ENCODE peak calls at places on chromosomes 13 and 19, in five cellular contexts. A is amygdala; Q is CD4-positive, alpha-beta T cell; B is NCI-H774; S is T-helper 2 cell. K is an unnamed sample.

GRCh38 chr19:48874309-48875135 is 2.3 kb downstream of the PPP1R15A start:
- DNase-seq in A (no peak), B (no peak), Q (no peak), S (peak; percentile 28), K (no peak)

GRCh38 chr19:55459950-55460657 is 1.3 kb downstream of the ISOC2 start:
- DNase-seq in A (no peak), B (no peak), Q (no peak), S (no peak), K (no peak)

GRCh38 chr13:40113644-40114304 is 458.3 kb downstream of the COG6 start:
- DNase-seq in A (no peak), S (no peak), Q (no peak), B (no peak), K (no peak)

GRCh38 chr19:38709671-38710415 is 34.4 kb downstream of the CAPN12 start:
- DNase-seq in B (no peak), S (no peak), A (no peak), Q (no peak), K (no peak)

GRCh38 chr13:79988573-79988972 is 352.4 kb downstream of the SPRY2 start:
- DNase-seq in A (no peak), Q (no peak), S (no peak), B (no peak), K (no peak)

GRCh38 chr19:45021971-45022370 is 16.9 kb upstream of the CLASRP start:
- DNase-seq in S (no peak), B (no peak), Q (no peak), A (no peak), K (no peak)

GRCh38 chr13:26440111-26440510 is 117.4 kb upstream of the WASF3 start:
- DNase-seq in B (no peak), Q (no peak), A (no peak), S (no peak), K (no peak)

GRCh38 chr19:4536798-4537197 is 1.8 kb upstream of the PLIN5 start:
- DNase-seq in Q (no peak), S (no peak), A (no peak), B (no peak), K (no peak)

GRCh38 chr13:102638741-102639140 is 42.0 kb downstream of the TPP2 start:
- DNase-seq in A (no peak), S (no peak), Q (no peak), B (no peak), K (no peak)

GRCh38 chr13:34458756-34459462 is 483.2 kb upstream of the NBEA start:
- DNase-seq in A (no peak), Q (no peak), S (no peak), B (no peak), K (no peak)

GRCh38 chr13:43942301-43942700 is 62.6 kb downstream of the LACC1 start:
- DNase-seq in B (no peak), Q (no peak), A (no peak), S (no peak), K (no peak)

GRCh38 chr13:24104723-24105122 is 55.8 kb upstream of the SPATA13 start:
- DNase-seq in B (no peak), S (no peak), Q (no peak), A (no peak), K (no peak)

GRCh38 chr13:95243207-95243606 is 58.0 kb downstream of the ABCC4 start:
- DNase-seq in A (no peak), B (no peak), S (no peak), Q (no peak), K (no peak)

GRCh38 chr19:32543107-32543900 is 37.7 kb upstream of the PDCD5 start:
- DNase-seq in B (no peak), S (no peak), A (no peak), Q (no peak), K (no peak)

GRCh38 chr19:17553256-17553655 is 2.2 kb upstream of the COLGALT1 start:
- DNase-seq in S (no peak), A (no peak), Q (no peak), B (no peak), K (no peak)

GRCh38 chr19:3608079-3608641 is 1.5 kb upstream of the TBXA2R start:
- DNase-seq in S (no peak), A (no peak), B (no peak), Q (no peak), K (no peak)

GRCh38 chr13:42551611-42552010 is 22.3 kb upstream of the TNFSF11 start:
- DNase-seq in Q (no peak), S (no peak), A (no peak), B (no peak), K (no peak)

GRCh38 chr19:43719378-43719868 is 3.5 kb downstream of the IRGC start:
- DNase-seq in Q (no peak), B (no peak), S (no peak), A (no peak), K (no peak)

GRCh38 chr13:75908137-75908536 is 272.0 kb downstream of the LMO7 start:
- DNase-seq in B (no peak), A (no peak), S (no peak), Q (no peak), K (no peak)

GRCh38 chr13:91664036-91664435 is 265.6 kb downstream of the GPC5 start:
- DNase-seq in S (no peak), B (no peak), A (no peak), Q (no peak), K (no peak)

GRCh38 chr13:31115616-31116015 is 46.1 kb downstream of the HSPH1 start:
- DNase-seq in A (no peak), S (no peak), Q (no peak), B (no peak), K (no peak)

GRCh38 chr19:40805258-40805868 is 6.4 kb downstream of the EGLN2 start:
- DNase-seq in Q (peak; percentile 62), S (no peak), B (no peak), A (no peak), K (no peak)

K was measured in WTC11.